ENCODE peak calls at places on chromosome 5, in eight cellular contexts. W is naive thymus-derived CD8-positive, alpha-beta T cell; P is endothelial cell; D is SW 1271; J is mesendoderm; T is renal cortical epithelial cell; I is stimulated activated naive CD8-positive, alpha-beta T cell treated with anti-CD3 and anti-CD28 coated beads, Interleukin-15, Interleukin-2, amounts not matched to agents 100 U/mL and 50 U/mL, for 24 hours; N is IMR-90. M is an unnamed sample.

GRCh38 chr5:14831006-14831338 is 40.6 kb downstream of the ANKH start:
- DNase-seq in W (no peak), P (no peak), D (no peak), J (no peak), T (no peak), I (no peak), N (no peak), M (no peak)

GRCh38 chr5:157554180-157555030 is 21.2 kb downstream of the ADAM19 start:
- DNase-seq in W (no peak), P (peak), D (no peak), J (no peak), T (no peak), I (no peak), N (no peak), M (no peak)

GRCh38 chr5:107948377-107948776 is 277.6 kb upstream of the EFNA5 start:
- DNase-seq in W (no peak), P (no peak), D (no peak), J (no peak), T (no peak), I (no peak), N (no peak), M (no peak)

GRCh38 chr5:126450388-126450787 is 27.2 kb downstream of the GRAMD2B start:
- DNase-seq in W (peak), P (no peak), D (no peak), J (peak), T (no peak), I (no peak), N (no peak), M (peak)

GRCh38 chr5:172958268-172959046 is 767 bp upstream of the RPL26L1 start:
- DNase-seq in W (peak), P (peak), D (peak), J (peak), T (peak), I (peak), N (peak), M (peak)

GRCh38 chr5:42495908-42496307 is 72.7 kb downstream of the GHR start:
- DNase-seq in W (no peak), P (no peak), D (no peak), J (no peak), T (no peak), I (no peak), N (no peak), M (peak)

GRCh38 chr5:151123897-151124751 is 33.5 kb downstream of the ANXA6 start:
- DNase-seq in W (peak), P (no peak), D (no peak), J (no peak), T (peak), I (peak), N (peak), M (peak)

GRCh38 chr5:11177993-11178711 is 417.1 kb upstream of the DAP start:
- DNase-seq in W (no peak), P (no peak), D (no peak), J (no peak), T (peak), I (no peak), N (no peak), M (peak)

GRCh38 chr5:36029914-36030313 is 36.8 kb downstream of the UGT3A2 start:
- DNase-seq in W (no peak), P (no peak), D (no peak), J (no peak), T (no peak), I (no peak), N (no peak), M (no peak)

GRCh38 chr5:78718827-78719226 is 70.3 kb upstream of the LHFPL2 start:
- DNase-seq in W (no peak), P (no peak), D (no peak), J (no peak), T (no peak), I (no peak), N (no peak), M (no peak)

GRCh38 chr5:37665272-37665671 is 174.6 kb downstream of the GDNF start:
- DNase-seq in W (no peak), P (no peak), D (no peak), J (no peak), T (peak), I (no peak), N (peak), M (no peak)

GRCh38 chr5:35854248-35854647 is 2.4 kb upstream of the IL7R start:
- DNase-seq in W (peak), P (no peak), D (no peak), J (no peak), T (no peak), I (peak), N (no peak), M (no peak)

GRCh38 chr5:113271015-113271414 is 163.8 kb downstream of the TSSK1B start:
- DNase-seq in W (no peak), P (no peak), D (no peak), J (no peak), T (peak), I (no peak), N (peak), M (peak)

GRCh38 chr5:135887881-135888614 is 7.6 kb downstream of the IL9 start:
- DNase-seq in W (no peak), P (peak), D (no peak), J (peak), T (peak), I (no peak), N (peak), M (no peak)

GRCh38 chr5:88886252-88886651 is 3.3 kb upstream of the MEF2C start:
- DNase-seq in W (no peak), P (no peak), D (no peak), J (no peak), T (no peak), I (no peak), N (no peak), M (no peak)

GRCh38 chr5:173232499-173233346 is 2.3 kb downstream of the NKX2-5 start:
- DNase-seq in W (no peak), P (peak), D (no peak), J (peak), T (no peak), I (no peak), N (no peak), M (no peak)

GRCh38 chr5:69368458-69369368 is 607 bp downstream of the AK6 start:
- DNase-seq in W (peak), P (peak), D (peak), J (peak), T (peak), I (peak), N (peak), M (peak)

GRCh38 chr5:34685485-34686197 is 29.5 kb downstream of the RAI14 start:
- DNase-seq in W (no peak), P (no peak), D (peak), J (peak), T (peak), I (no peak), N (peak), M (peak)

GRCh38 chr5:90174236-90174635 is 235.3 kb downstream of the CETN3 start:
- DNase-seq in W (no peak), P (no peak), D (no peak), J (no peak), T (no peak), I (no peak), N (no peak), M (no peak)

GRCh38 chr5:168472329-168472728 is 13.9 kb upstream of the RARS1 start:
- DNase-seq in W (no peak), P (no peak), D (peak), J (peak), T (peak), I (no peak), N (peak), M (peak)

GRCh38 chr5:180043381-180043780 is 28.2 kb downstream of the RNF130 start:
- DNase-seq in W (no peak), P (no peak), D (no peak), J (no peak), T (no peak), I (no peak), N (no peak), M (no peak)

GRCh38 chr5:142325677-142326479 is 1.1 kb upstream of the SPRY4 start:
- DNase-seq in W (peak), P (peak), D (peak), J (peak), T (peak), I (peak), N (peak), M (no peak)

GRCh38 chr5:62001640-62002039 is 304.4 kb upstream of the KIF2A start:
- DNase-seq in W (no peak), P (no peak), D (no peak), J (no peak), T (peak), I (no peak), N (no peak), M (peak)

GRCh38 chr5:172534229-172535169 is 80.2 kb upstream of the SH3PXD2B start:
- DNase-seq in W (no peak), P (no peak), D (no peak), J (no peak), T (no peak), I (no peak), N (no peak), M (peak)

GRCh38 chr5:119341452-119342349 is 14.1 kb upstream of the TNFAIP8 start:
- DNase-seq in W (no peak), P (no peak), D (no peak), J (no peak), T (no peak), I (no peak), N (no peak), M (no peak)

GRCh38 chr5:65695162-65695755 is 26.6 kb downstream of the SGTB start:
- DNase-seq in W (no peak), P (no peak), D (no peak), J (no peak), T (peak), I (no peak), N (no peak), M (no peak)

GRCh38 chr5:581941-582340 is 30.2 kb upstream of the CEP72 start:
- DNase-seq in W (no peak), P (no peak), D (no peak), J (no peak), T (no peak), I (no peak), N (no peak), M (no peak)

GRCh38 chr5:67030289-67031069 is 166.1 kb downstream of the CD180 start:
- DNase-seq in W (no peak), P (no peak), D (no peak), J (no peak), T (peak), I (no peak), N (peak), M (no peak)

GRCh38 chr5:168302785-168303184 is 11.3 kb downstream of the WWC1 start:
- DNase-seq in W (no peak), P (no peak), D (peak), J (no peak), T (no peak), I (no peak), N (peak), M (peak)

GRCh38 chr5:95422842-95423241 is 31.7 kb downstream of the FAM81B start:
- DNase-seq in W (no peak), P (no peak), D (no peak), J (no peak), T (peak), I (no peak), N (no peak), M (peak)

GRCh38 chr5:135214897-135215616 is 181.0 kb upstream of the PITX1 start:
- DNase-seq in W (no peak), P (no peak), D (no peak), J (no peak), T (no peak), I (no peak), N (peak), M (no peak)

GRCh38 chr5:923473-923873 is 30.8 kb downstream of the TRIP13 start:
- DNase-seq in W (peak), P (peak), D (peak), J (peak), T (peak), I (peak), N (peak), M (peak)

GRCh38 chr5:152372875-152373274 is 32.2 kb downstream of the NMUR2 start:
- DNase-seq in W (no peak), P (no peak), D (no peak), J (no peak), T (no peak), I (no peak), N (no peak), M (peak)

GRCh38 chr5:57509501-57510260 is 27.1 kb upstream of the ACTBL2 start:
- DNase-seq in W (no peak), P (no peak), D (no peak), J (no peak), T (no peak), I (no peak), N (no peak), M (no peak)

GRCh38 chr5:107933326-107933725 is 262.6 kb upstream of the EFNA5 start:
- DNase-seq in W (no peak), P (no peak), D (no peak), J (peak), T (no peak), I (no peak), N (no peak), M (no peak)

GRCh38 chr5:140329739-140330481 is 16.5 kb downstream of the HBEGF start:
- DNase-seq in W (no peak), P (peak), D (no peak), J (no peak), T (no peak), I (no peak), N (no peak), M (no peak)

GRCh38 chr5:154103223-154103622 is 64.5 kb downstream of the MFAP3 start:
- DNase-seq in W (no peak), P (no peak), D (no peak), J (no peak), T (no peak), I (no peak), N (no peak), M (no peak)